ENCODE peak calls at places on chromosome X, in five cellular contexts. One of them, this sample, is unnamed.

GRCh38 chrX:65932173-65933084 is 107.5 kb downstream of the VSIG4 start:
- DNase-seq in GM12864: no peak
- DNase-seq in endodermal cell: peak; percentile 64
- DNase-seq in astrocyte of the spinal cord: no peak
- DNase-seq in choroid plexus epithelial cell: no peak
- DNase-seq in this sample: no peak

GRCh38 chrX:9626379-9626778 is 139.3 kb downstream of the GPR143 start:
- DNase-seq in GM12864: no peak
- DNase-seq in endodermal cell: no peak
- DNase-seq in astrocyte of the spinal cord: peak; percentile 38
- DNase-seq in choroid plexus epithelial cell: no peak
- DNase-seq in this sample: no peak

GRCh38 chrX:63128509-63128908 is 222.6 kb downstream of the SPIN4 start:
- DNase-seq in GM12864: no peak
- DNase-seq in endodermal cell: peak; percentile 62
- DNase-seq in astrocyte of the spinal cord: no peak
- DNase-seq in choroid plexus epithelial cell: peak; percentile 28
- DNase-seq in this sample: peak; percentile 5

GRCh38 chrX:38220024-38220935 is at the start of gene SRPX:
- DNase-seq in GM12864: no peak
- DNase-seq in endodermal cell: peak; percentile 76
- DNase-seq in astrocyte of the spinal cord: peak; percentile 53
- DNase-seq in choroid plexus epithelial cell: peak; percentile 48
- DNase-seq in this sample: peak; percentile 41

GRCh38 chrX:123223409-123223808 is 39.3 kb downstream of the GRIA3 start:
- DNase-seq in GM12864: no peak
- DNase-seq in endodermal cell: no peak
- DNase-seq in astrocyte of the spinal cord: no peak
- DNase-seq in choroid plexus epithelial cell: no peak
- DNase-seq in this sample: no peak

GRCh38 chrX:20433376-20433775 is 166.7 kb upstream of the RPS6KA3 start:
- DNase-seq in GM12864: no peak
- DNase-seq in endodermal cell: no peak
- DNase-seq in astrocyte of the spinal cord: no peak
- DNase-seq in choroid plexus epithelial cell: peak; percentile 5
- DNase-seq in this sample: peak; percentile 10

GRCh38 chrX:8849945-8850344 is 48.8 kb upstream of the FAM9A start:
- DNase-seq in GM12864: no peak
- DNase-seq in endodermal cell: no peak
- DNase-seq in astrocyte of the spinal cord: no peak
- DNase-seq in choroid plexus epithelial cell: no peak
- DNase-seq in this sample: no peak

GRCh38 chrX:154541896-154542722 is 4.5 kb downstream of the G6PD start:
- DNase-seq in GM12864: no peak
- DNase-seq in endodermal cell: no peak
- DNase-seq in astrocyte of the spinal cord: peak; percentile 92
- DNase-seq in choroid plexus epithelial cell: peak; percentile 91
- DNase-seq in this sample: peak; percentile 88

GRCh38 chrX:125205918-125206665 is 113.6 kb upstream of the TEX13C start:
- DNase-seq in GM12864: no peak
- DNase-seq in endodermal cell: peak; percentile 74
- DNase-seq in astrocyte of the spinal cord: peak; percentile 3
- DNase-seq in choroid plexus epithelial cell: no peak
- DNase-seq in this sample: no peak

GRCh38 chrX:68175569-68175968 is 257.7 kb downstream of the OPHN1 start:
- DNase-seq in GM12864: no peak
- DNase-seq in endodermal cell: no peak
- DNase-seq in astrocyte of the spinal cord: peak; percentile 44
- DNase-seq in choroid plexus epithelial cell: peak; percentile 41
- DNase-seq in this sample: no peak

GRCh38 chrX:3939967-3940610 is 226.6 kb upstream of the PRKX start:
- DNase-seq in GM12864: no peak
- DNase-seq in endodermal cell: no peak
- DNase-seq in astrocyte of the spinal cord: peak; percentile 26
- DNase-seq in choroid plexus epithelial cell: peak; percentile 30
- DNase-seq in this sample: peak; percentile 1

GRCh38 chrX:133913009-133913408 is 72.4 kb downstream of the GPC3 start:
- DNase-seq in GM12864: no peak
- DNase-seq in endodermal cell: no peak
- DNase-seq in astrocyte of the spinal cord: no peak
- DNase-seq in choroid plexus epithelial cell: no peak
- DNase-seq in this sample: no peak

GRCh38 chrX:101977091-101977490 is 45.3 kb upstream of the ZMAT1 start:
- DNase-seq in GM12864: no peak
- DNase-seq in endodermal cell: no peak
- DNase-seq in astrocyte of the spinal cord: no peak
- DNase-seq in choroid plexus epithelial cell: no peak
- DNase-seq in this sample: peak; percentile 40

GRCh38 chrX:74297766-74298165 is 6.2 kb upstream of the ZCCHC13 start:
- DNase-seq in GM12864: no peak
- DNase-seq in endodermal cell: no peak
- DNase-seq in astrocyte of the spinal cord: no peak
- DNase-seq in choroid plexus epithelial cell: no peak
- DNase-seq in this sample: no peak

GRCh38 chrX:72382199-72382590 is 76.5 kb upstream of the CITED1 start:
- DNase-seq in GM12864: no peak
- DNase-seq in endodermal cell: no peak
- DNase-seq in astrocyte of the spinal cord: no peak
- DNase-seq in choroid plexus epithelial cell: no peak
- DNase-seq in this sample: no peak

GRCh38 chrX:143095311-143095710 is 69.6 kb downstream of the SPANXN4 start:
- DNase-seq in GM12864: no peak
- DNase-seq in endodermal cell: no peak
- DNase-seq in astrocyte of the spinal cord: no peak
- DNase-seq in choroid plexus epithelial cell: no peak
- DNase-seq in this sample: no peak

GRCh38 chrX:4263005-4263404 is 549.6 kb upstream of the PRKX start:
- DNase-seq in GM12864: no peak
- DNase-seq in endodermal cell: no peak
- DNase-seq in astrocyte of the spinal cord: no peak
- DNase-seq in choroid plexus epithelial cell: no peak
- DNase-seq in this sample: no peak

GRCh38 chrX:82218361-82218760 is 1016.5 kb downstream of the SH3BGRL start:
- DNase-seq in GM12864: no peak
- DNase-seq in endodermal cell: peak; percentile 43
- DNase-seq in astrocyte of the spinal cord: no peak
- DNase-seq in choroid plexus epithelial cell: peak; percentile 24
- DNase-seq in this sample: no peak

GRCh38 chrX:155070038-155070437 is 898 bp downstream of the CMC4 start:
- DNase-seq in GM12864: no peak
- DNase-seq in endodermal cell: no peak
- DNase-seq in astrocyte of the spinal cord: no peak
- DNase-seq in choroid plexus epithelial cell: no peak
- DNase-seq in this sample: no peak

GRCh38 chrX:4239650-4240540 is 526.4 kb upstream of the PRKX start:
- DNase-seq in GM12864: no peak
- DNase-seq in endodermal cell: no peak
- DNase-seq in astrocyte of the spinal cord: no peak
- DNase-seq in choroid plexus epithelial cell: no peak
- DNase-seq in this sample: no peak

GRCh38 chrX:150982786-150983525 is at the start of gene HMGB3:
- DNase-seq in GM12864: peak; percentile 75
- DNase-seq in endodermal cell: peak; percentile 98
- DNase-seq in astrocyte of the spinal cord: peak; percentile 93
- DNase-seq in choroid plexus epithelial cell: peak; percentile 91
- DNase-seq in this sample: peak; percentile 89

GRCh38 chrX:50448565-50448964 is 22.1 kb downstream of the DGKK start:
- DNase-seq in GM12864: peak; percentile 2
- DNase-seq in endodermal cell: peak; percentile 62
- DNase-seq in astrocyte of the spinal cord: no peak
- DNase-seq in choroid plexus epithelial cell: no peak
- DNase-seq in this sample: no peak

GRCh38 chrX:119676949-119677653 is 15.9 kb downstream of the SEPTIN6 start:
- DNase-seq in GM12864: no peak
- DNase-seq in endodermal cell: no peak
- DNase-seq in astrocyte of the spinal cord: no peak
- DNase-seq in choroid plexus epithelial cell: no peak
- DNase-seq in this sample: no peak

GRCh38 chrX:13491061-13491460 is 78.3 kb upstream of the EGFL6 start:
- DNase-seq in GM12864: no peak
- DNase-seq in endodermal cell: no peak
- DNase-seq in astrocyte of the spinal cord: no peak
- DNase-seq in choroid plexus epithelial cell: no peak
- DNase-seq in this sample: no peak

GRCh38 chrX:13489451-13489850 is 80.0 kb upstream of the EGFL6 start:
- DNase-seq in GM12864: no peak
- DNase-seq in endodermal cell: no peak
- DNase-seq in astrocyte of the spinal cord: peak; percentile 63
- DNase-seq in choroid plexus epithelial cell: peak; percentile 87
- DNase-seq in this sample: peak; percentile 18

GRCh38 chrX:13485167-13485566 is 84.2 kb upstream of the EGFL6 start:
- DNase-seq in GM12864: no peak
- DNase-seq in endodermal cell: no peak
- DNase-seq in astrocyte of the spinal cord: no peak
- DNase-seq in choroid plexus epithelial cell: no peak
- DNase-seq in this sample: no peak

GRCh38 chrX:13488706-13489105 is 80.7 kb upstream of the EGFL6 start:
- DNase-seq in GM12864: no peak
- DNase-seq in endodermal cell: no peak
- DNase-seq in astrocyte of the spinal cord: peak; percentile 48
- DNase-seq in choroid plexus epithelial cell: peak; percentile 67
- DNase-seq in this sample: no peak

GRCh38 chrX:13487731-13488505 is 81.5 kb upstream of the EGFL6 start:
- DNase-seq in GM12864: peak; percentile 41
- DNase-seq in endodermal cell: peak; percentile 79
- DNase-seq in astrocyte of the spinal cord: peak; percentile 85
- DNase-seq in choroid plexus epithelial cell: peak; percentile 92
- DNase-seq in this sample: peak; percentile 87
- TF ChIP-seq CTCF in GM12864: peak; percentile 41
- TF ChIP-seq CTCF in endodermal cell: peak; percentile 74
- TF ChIP-seq CTCF in astrocyte of the spinal cord: peak; percentile 45
- TF ChIP-seq CTCF in choroid plexus epithelial cell: peak; percentile 54
- TF ChIP-seq CTCF in this sample: peak; percentile 79

DNA sequence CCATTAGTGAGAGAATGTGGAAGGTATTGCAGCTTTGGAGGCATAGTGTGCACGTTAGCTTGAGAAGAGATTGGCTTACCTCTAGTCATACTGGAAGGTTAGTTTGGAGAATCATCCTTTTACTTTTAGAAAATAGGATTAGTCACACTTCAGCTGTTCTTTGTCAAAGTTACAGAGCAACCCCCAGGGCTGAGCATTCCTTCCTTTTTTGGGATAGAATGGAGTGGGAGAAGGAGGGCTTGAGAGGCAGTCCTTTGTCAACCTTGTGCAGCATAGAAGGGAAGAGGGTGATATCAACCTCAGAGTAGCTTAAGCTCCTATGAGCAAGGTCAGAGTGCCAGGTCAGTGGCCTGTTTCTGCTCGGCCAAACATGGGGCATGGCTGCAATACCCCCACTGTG is 8.6 kb upstream of the MBNL3 start:
- DNase-seq in GM12864: no peak
- DNase-seq in endodermal cell: no peak
- DNase-seq in astrocyte of the spinal cord: no peak
- DNase-seq in choroid plexus epithelial cell: no peak
- DNase-seq in this sample: no peak
- TF ChIP-seq CTCF in GM12864: no peak
- TF ChIP-seq CTCF in endodermal cell: no peak
- TF ChIP-seq CTCF in astrocyte of the spinal cord: no peak
- TF ChIP-seq CTCF in choroid plexus epithelial cell: no peak
- TF ChIP-seq CTCF in this sample: no peak

GRCh38 chrX:45771560-45772340 is 571.1 kb upstream of the DIPK2B start:
- DNase-seq in GM12864: no peak
- DNase-seq in endodermal cell: no peak
- DNase-seq in astrocyte of the spinal cord: peak; percentile 77
- DNase-seq in choroid plexus epithelial cell: peak; percentile 79
- DNase-seq in this sample: peak; percentile 58

GRCh38 chrX:45767021-45767491 is 566.4 kb upstream of the DIPK2B start:
- DNase-seq in GM12864: no peak
- DNase-seq in endodermal cell: no peak
- DNase-seq in astrocyte of the spinal cord: peak; percentile 52
- DNase-seq in choroid plexus epithelial cell: peak; percentile 71
- DNase-seq in this sample: peak; percentile 56

GRCh38 chrX:45771114-45771513 is 570.4 kb upstream of the DIPK2B start:
- DNase-seq in GM12864: no peak
- DNase-seq in endodermal cell: no peak
- DNase-seq in astrocyte of the spinal cord: peak; percentile 91
- DNase-seq in choroid plexus epithelial cell: peak; percentile 78
- DNase-seq in this sample: peak; percentile 97

GRCh38 chrX:45768666-45769065 is 568.0 kb upstream of the DIPK2B start:
- DNase-seq in GM12864: no peak
- DNase-seq in endodermal cell: no peak
- DNase-seq in astrocyte of the spinal cord: peak; percentile 43
- DNase-seq in choroid plexus epithelial cell: no peak
- DNase-seq in this sample: no peak

DNA sequence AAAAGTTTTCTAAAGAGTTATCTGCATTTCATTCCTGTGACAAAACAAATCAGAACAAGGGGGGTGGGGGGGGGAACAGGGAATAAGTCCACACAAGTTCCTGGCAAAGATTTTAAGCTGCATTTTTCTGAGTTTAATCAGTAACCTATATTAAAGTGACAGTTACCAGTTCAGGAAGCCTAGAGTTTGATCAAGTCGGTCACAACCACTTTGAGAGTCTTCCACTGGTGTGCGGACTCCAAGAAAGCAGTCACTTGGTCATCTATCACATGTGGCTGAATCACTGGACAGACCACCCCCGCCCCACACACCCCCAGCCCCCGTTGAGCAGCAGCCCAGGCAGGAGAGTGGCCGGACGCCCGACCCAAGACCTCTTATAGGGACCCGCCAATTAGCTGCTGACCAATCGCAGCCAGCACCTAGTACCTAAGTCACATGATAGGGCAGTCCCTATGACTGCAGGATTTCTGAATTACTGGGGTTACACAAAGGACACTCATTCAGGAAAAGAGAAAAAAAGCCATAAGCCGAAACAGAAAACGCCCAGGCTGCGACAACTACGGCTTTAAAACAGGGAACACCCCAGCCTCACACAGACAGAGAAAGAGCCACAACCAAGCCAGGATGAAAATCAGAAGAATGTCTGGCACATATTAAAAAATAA is 569.4 kb upstream of the DIPK2B start:
- DNase-seq in GM12864: no peak
- DNase-seq in endodermal cell: no peak
- DNase-seq in astrocyte of the spinal cord: peak; percentile 92
- DNase-seq in choroid plexus epithelial cell: peak; percentile 96
- DNase-seq in this sample: peak; percentile 94
- TF ChIP-seq CTCF in GM12864: no peak
- TF ChIP-seq CTCF in endodermal cell: no peak
- TF ChIP-seq CTCF in astrocyte of the spinal cord: no peak
- TF ChIP-seq CTCF in choroid plexus epithelial cell: no peak
- TF ChIP-seq CTCF in this sample: no peak

DNA sequence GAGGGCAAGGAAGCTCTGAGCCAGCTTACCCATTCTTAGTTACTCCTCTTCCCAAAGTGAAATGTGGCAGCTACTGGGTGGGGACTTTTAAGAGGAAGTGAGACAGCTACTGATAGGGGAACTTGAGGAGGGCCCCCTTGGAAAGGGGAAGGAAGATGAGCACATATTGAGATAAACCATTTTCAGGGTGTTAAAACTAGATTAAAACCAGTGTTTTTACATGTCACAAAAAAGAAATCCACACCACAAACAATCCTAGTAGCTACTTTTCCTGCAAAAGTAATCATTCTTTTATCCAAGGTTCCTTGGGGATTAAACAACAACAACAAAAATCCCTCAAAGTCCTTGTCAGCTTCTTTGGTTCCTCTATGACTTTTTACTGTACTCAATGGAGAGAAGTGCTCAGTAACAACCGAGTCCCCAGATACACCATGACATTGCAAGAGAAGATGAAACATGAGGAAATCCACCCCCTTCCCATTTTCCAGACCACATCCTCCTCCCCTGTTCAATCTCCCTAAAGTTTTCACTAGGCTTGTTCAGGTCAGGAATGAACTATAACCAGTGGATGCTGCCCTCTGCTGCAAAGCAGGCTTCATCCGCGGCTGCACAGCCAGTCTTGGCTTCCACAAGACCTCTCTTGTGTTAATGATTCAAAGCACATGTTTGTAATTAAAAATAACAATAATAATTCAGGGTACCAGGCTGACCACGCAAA is 113.5 kb upstream of the TMEM164 start:
- DNase-seq in GM12864: peak; percentile 19
- DNase-seq in endodermal cell: no peak
- DNase-seq in astrocyte of the spinal cord: peak; percentile 16
- DNase-seq in choroid plexus epithelial cell: peak; percentile 52
- DNase-seq in this sample: peak; percentile 32
- TF ChIP-seq CTCF in GM12864: no peak
- TF ChIP-seq CTCF in endodermal cell: peak; percentile 66
- TF ChIP-seq CTCF in astrocyte of the spinal cord: peak; percentile 45
- TF ChIP-seq CTCF in choroid plexus epithelial cell: peak; percentile 65
- TF ChIP-seq CTCF in this sample: peak; percentile 53